ENCODE peak calls at places on chromosomes 13 and 19, in ten cellular contexts. One of them, this sample, is unnamed. For H3K27me3, the result is how much of the 10 kb centered on the place peaks cover.

GRCh38 chr13:113179374-113180230 is 21.2 kb downstream of the PROZ start:
- DNase-seq in CD8-positive, alpha-beta T cell: peak
- DNase-seq in cardiac muscle cell: peak
- DNase-seq in heart left ventricle: peak
- DNase-seq in lung: no peak
- DNase-seq in brain microvascular endothelial cell: peak
- DNase-seq in A673: no peak
- DNase-seq in AG04450: no peak
- DNase-seq in tibial artery: no peak
- DNase-seq in uterus: no peak
- DNase-seq in this sample: no peak

GRCh38 chr13:28582225-28582891 is 76.6 kb upstream of the POMP start:
- DNase-seq in tibial artery: no peak
- DNase-seq in uterus: no peak
- DNase-seq in brain microvascular endothelial cell: no peak
- DNase-seq in A673: peak
- DNase-seq in AG04450: no peak
- DNase-seq in lung: no peak
- DNase-seq in CD8-positive, alpha-beta T cell: no peak
- DNase-seq in heart left ventricle: no peak
- DNase-seq in cardiac muscle cell: peak
- DNase-seq in this sample: no peak

GRCh38 chr19:55447421-55448174 is 4.5 kb upstream of the SHISA7 start:
- DNase-seq in A673: peak
- DNase-seq in brain microvascular endothelial cell: no peak
- DNase-seq in CD8-positive, alpha-beta T cell: no peak
- DNase-seq in tibial artery: no peak
- DNase-seq in cardiac muscle cell: no peak
- DNase-seq in lung: no peak
- DNase-seq in AG04450: no peak
- DNase-seq in uterus: no peak
- DNase-seq in heart left ventricle: no peak
- DNase-seq in this sample: no peak

GRCh38 chr19:2047449-2048103 is 3.5 kb downstream of the MKNK2 start:
- DNase-seq in AG04450: no peak
- DNase-seq in uterus: no peak
- DNase-seq in brain microvascular endothelial cell: no peak
- DNase-seq in CD8-positive, alpha-beta T cell: no peak
- DNase-seq in A673: no peak
- DNase-seq in tibial artery: peak
- DNase-seq in lung: no peak
- DNase-seq in heart left ventricle: peak
- DNase-seq in cardiac muscle cell: no peak
- DNase-seq in this sample: no peak

GRCh38 chr13:113864303-113864890 is 521 bp upstream of the GAS6 start:
- DNase-seq in lung: no peak
- DNase-seq in A673: no peak
- DNase-seq in tibial artery: no peak
- DNase-seq in AG04450: no peak
- DNase-seq in uterus: peak
- DNase-seq in heart left ventricle: no peak
- DNase-seq in brain microvascular endothelial cell: no peak
- DNase-seq in cardiac muscle cell: no peak
- DNase-seq in CD8-positive, alpha-beta T cell: no peak
- DNase-seq in this sample: no peak

GRCh38 chr19:7636691-7637373 is at the start of gene STXBP2:
- DNase-seq in uterus: peak
- DNase-seq in CD8-positive, alpha-beta T cell: peak
- DNase-seq in AG04450: no peak
- DNase-seq in A673: peak
- DNase-seq in lung: peak
- DNase-seq in heart left ventricle: peak
- DNase-seq in tibial artery: peak
- DNase-seq in cardiac muscle cell: peak
- DNase-seq in brain microvascular endothelial cell: no peak
- DNase-seq in this sample: no peak

GRCh38 chr19:8148410-8149231 is 771 bp downstream of the FBN3 start:
- DNase-seq in brain microvascular endothelial cell: no peak
- DNase-seq in AG04450: no peak
- DNase-seq in lung: no peak
- DNase-seq in CD8-positive, alpha-beta T cell: no peak
- DNase-seq in heart left ventricle: no peak
- DNase-seq in A673: no peak
- DNase-seq in uterus: no peak
- DNase-seq in tibial artery: no peak
- DNase-seq in cardiac muscle cell: peak
- DNase-seq in this sample: no peak

GRCh38 chr13:109274188-109274821 is 512.1 kb downstream of the IRS2 start:
- DNase-seq in uterus: no peak
- DNase-seq in A673: peak
- DNase-seq in heart left ventricle: peak
- DNase-seq in brain microvascular endothelial cell: peak
- DNase-seq in CD8-positive, alpha-beta T cell: no peak
- DNase-seq in AG04450: peak
- DNase-seq in tibial artery: no peak
- DNase-seq in cardiac muscle cell: peak
- DNase-seq in lung: no peak
- DNase-seq in this sample: no peak

GRCh38 chr13:76425930-76426329 is 460.3 kb downstream of the KCTD12 start:
- DNase-seq in AG04450: peak
- DNase-seq in brain microvascular endothelial cell: peak
- DNase-seq in cardiac muscle cell: no peak
- DNase-seq in tibial artery: no peak
- DNase-seq in CD8-positive, alpha-beta T cell: no peak
- DNase-seq in uterus: no peak
- DNase-seq in lung: no peak
- DNase-seq in A673: peak
- DNase-seq in heart left ventricle: no peak
- DNase-seq in this sample: no peak

GRCh38 chr13:56216221-56216620 is 924.5 kb upstream of the PRR20A start:
- DNase-seq in AG04450: no peak
- DNase-seq in cardiac muscle cell: no peak
- DNase-seq in heart left ventricle: no peak
- DNase-seq in tibial artery: no peak
- DNase-seq in uterus: no peak
- DNase-seq in lung: no peak
- DNase-seq in A673: no peak
- DNase-seq in CD8-positive, alpha-beta T cell: no peak
- DNase-seq in brain microvascular endothelial cell: no peak
- DNase-seq in this sample: no peak

GRCh38 chr19:38736036-38736412 is 8.2 kb downstream of the CAPN12 start:
- DNase-seq in brain microvascular endothelial cell: no peak
- DNase-seq in AG04450: no peak
- DNase-seq in tibial artery: no peak
- DNase-seq in cardiac muscle cell: peak
- DNase-seq in CD8-positive, alpha-beta T cell: peak
- DNase-seq in lung: peak
- DNase-seq in A673: no peak
- DNase-seq in heart left ventricle: no peak
- DNase-seq in uterus: peak
- DNase-seq in this sample: no peak

GRCh38 chr19:2221918-2222317 is 14.2 kb downstream of the PLEKHJ1 start:
- DNase-seq in AG04450: no peak
- DNase-seq in cardiac muscle cell: peak
- DNase-seq in A673: peak
- DNase-seq in uterus: no peak
- DNase-seq in CD8-positive, alpha-beta T cell: no peak
- DNase-seq in lung: no peak
- DNase-seq in heart left ventricle: no peak
- DNase-seq in tibial artery: no peak
- DNase-seq in brain microvascular endothelial cell: no peak
- DNase-seq in this sample: no peak

GRCh38 chr13:51524846-51525566 is 59.3 kb upstream of the WDFY2 start:
- DNase-seq in lung: no peak
- DNase-seq in A673: no peak
- DNase-seq in CD8-positive, alpha-beta T cell: no peak
- DNase-seq in cardiac muscle cell: no peak
- DNase-seq in brain microvascular endothelial cell: peak
- DNase-seq in heart left ventricle: no peak
- DNase-seq in tibial artery: no peak
- DNase-seq in AG04450: no peak
- DNase-seq in uterus: no peak
- DNase-seq in this sample: no peak

GRCh38 chr13:49374585-49375290 is 69.1 kb downstream of the CAB39L start:
- DNase-seq in AG04450: peak
- DNase-seq in cardiac muscle cell: no peak
- DNase-seq in A673: peak
- DNase-seq in heart left ventricle: no peak
- DNase-seq in lung: no peak
- DNase-seq in uterus: no peak
- DNase-seq in CD8-positive, alpha-beta T cell: no peak
- DNase-seq in tibial artery: no peak
- DNase-seq in brain microvascular endothelial cell: peak
- DNase-seq in this sample: peak

GRCh38 chr19:47839913-47840312 is 18.2 kb downstream of the CRX start:
- DNase-seq in CD8-positive, alpha-beta T cell: no peak
- DNase-seq in tibial artery: no peak
- DNase-seq in cardiac muscle cell: peak
- DNase-seq in lung: no peak
- DNase-seq in uterus: no peak
- DNase-seq in A673: no peak
- DNase-seq in heart left ventricle: no peak
- DNase-seq in AG04450: no peak
- DNase-seq in brain microvascular endothelial cell: no peak
- DNase-seq in this sample: no peak

GRCh38 chr13:30446122-30446500 is 19.6 kb downstream of the HMGB1 start:
- DNase-seq in uterus: no peak
- DNase-seq in AG04450: no peak
- DNase-seq in A673: no peak
- DNase-seq in heart left ventricle: no peak
- DNase-seq in tibial artery: no peak
- DNase-seq in brain microvascular endothelial cell: no peak
- DNase-seq in lung: no peak
- DNase-seq in cardiac muscle cell: no peak
- DNase-seq in CD8-positive, alpha-beta T cell: no peak
- DNase-seq in this sample: no peak
- TF ChIP-seq CTCF in uterus: no peak
- TF ChIP-seq CTCF in AG04450: no peak
- TF ChIP-seq CTCF in A673: no peak
- TF ChIP-seq CTCF in heart left ventricle: no peak
- TF ChIP-seq CTCF in tibial artery: no peak
- TF ChIP-seq CTCF in brain microvascular endothelial cell: no peak
- TF ChIP-seq CTCF in lung: no peak
- TF ChIP-seq CTCF in cardiac muscle cell: no peak
- TF ChIP-seq CTCF in CD8-positive, alpha-beta T cell: no peak
- TF ChIP-seq CTCF in this sample: no peak

DNA sequence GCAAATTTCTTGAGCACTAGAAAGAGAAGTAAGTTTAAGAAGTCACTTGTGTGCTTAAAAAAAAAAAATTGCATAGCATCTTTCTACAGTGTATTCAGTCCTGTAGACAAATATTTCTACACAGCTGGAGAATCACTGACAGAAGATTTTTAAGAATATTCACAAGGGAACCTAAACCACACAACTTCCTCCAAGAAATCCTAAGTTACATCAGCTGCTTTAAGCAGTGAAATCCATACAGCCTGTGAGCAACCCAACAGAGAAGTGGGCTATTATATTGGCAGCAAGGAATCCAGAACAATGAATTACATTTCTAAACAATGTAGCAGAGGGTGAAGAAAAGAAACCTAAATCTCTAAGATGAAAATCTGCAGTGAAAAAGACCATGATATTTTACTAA is 1.5 kb downstream of the DOCK9 start:
- DNase-seq in heart left ventricle: no peak
- DNase-seq in A673: no peak
- DNase-seq in tibial artery: no peak
- DNase-seq in lung: no peak
- DNase-seq in brain microvascular endothelial cell: no peak
- DNase-seq in AG04450: no peak
- DNase-seq in CD8-positive, alpha-beta T cell: no peak
- DNase-seq in cardiac muscle cell: no peak
- DNase-seq in uterus: no peak
- DNase-seq in this sample: no peak
- H3K4me3 ChIP-seq in heart left ventricle: peak
- H3K4me3 ChIP-seq in A673: no peak
- H3K4me3 ChIP-seq in tibial artery: peak
- H3K4me3 ChIP-seq in lung: no peak
- H3K4me3 ChIP-seq in brain microvascular endothelial cell: peak
- H3K4me3 ChIP-seq in AG04450: no peak
- H3K4me3 ChIP-seq in CD8-positive, alpha-beta T cell: no peak
- H3K4me3 ChIP-seq in cardiac muscle cell: no peak
- H3K4me3 ChIP-seq in uterus: no peak
- H3K4me3 ChIP-seq in this sample: no peak

DNA sequence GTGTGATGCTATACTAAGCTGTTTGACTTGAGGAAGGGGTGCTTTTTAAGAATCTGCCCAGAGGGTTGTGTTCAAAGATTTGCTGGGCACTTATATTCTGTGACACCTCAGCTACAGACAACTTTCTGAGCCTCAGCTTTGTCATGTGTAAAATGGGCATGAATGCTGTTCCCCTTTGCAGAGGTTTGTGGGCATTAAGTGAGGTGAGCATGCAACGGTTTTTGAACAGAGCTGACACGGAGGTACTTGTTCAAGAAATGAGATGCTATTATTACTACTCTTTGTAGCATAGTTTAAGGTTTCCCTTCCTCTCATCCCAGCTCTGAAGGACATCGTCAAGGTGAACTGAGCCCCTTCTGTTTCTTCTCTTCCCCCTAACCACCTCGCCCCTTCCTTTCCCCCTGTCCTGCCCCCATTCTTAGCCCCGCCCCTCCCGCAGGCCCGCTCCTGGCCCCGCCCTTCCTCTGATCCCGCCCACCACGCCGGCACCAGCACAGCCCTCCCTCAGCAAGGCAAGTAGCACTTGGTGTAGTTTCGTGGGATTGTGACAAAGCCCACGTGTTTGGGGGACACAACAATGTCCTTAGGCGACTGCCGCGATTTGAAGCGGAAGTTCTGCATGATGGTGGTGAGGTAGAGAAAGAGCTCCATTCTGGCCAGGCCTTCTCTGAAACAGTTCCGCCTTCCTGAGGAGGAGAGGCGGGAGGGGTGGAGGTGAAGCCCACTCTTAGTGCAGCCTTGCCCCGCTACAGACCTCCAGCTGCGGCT is 26.1 kb upstream of the CYP2A7 start:
- DNase-seq in tibial artery: no peak
- DNase-seq in uterus: no peak
- DNase-seq in lung: peak
- DNase-seq in brain microvascular endothelial cell: no peak
- DNase-seq in A673: no peak
- DNase-seq in heart left ventricle: no peak
- DNase-seq in AG04450: no peak
- DNase-seq in cardiac muscle cell: no peak
- DNase-seq in CD8-positive, alpha-beta T cell: peak
- DNase-seq in this sample: no peak
- H3K27me3 ChIP-seq in tibial artery: under half
- H3K27me3 ChIP-seq in uterus: under half
- H3K27me3 ChIP-seq in lung: under half
- H3K27me3 ChIP-seq in brain microvascular endothelial cell: under half
- H3K27me3 ChIP-seq in A673: under half
- H3K27me3 ChIP-seq in heart left ventricle: under half
- H3K27me3 ChIP-seq in AG04450: under half
- H3K27me3 ChIP-seq in cardiac muscle cell: under half
- H3K27me3 ChIP-seq in CD8-positive, alpha-beta T cell: under half
- H3K27me3 ChIP-seq in this sample: under half

DNA sequence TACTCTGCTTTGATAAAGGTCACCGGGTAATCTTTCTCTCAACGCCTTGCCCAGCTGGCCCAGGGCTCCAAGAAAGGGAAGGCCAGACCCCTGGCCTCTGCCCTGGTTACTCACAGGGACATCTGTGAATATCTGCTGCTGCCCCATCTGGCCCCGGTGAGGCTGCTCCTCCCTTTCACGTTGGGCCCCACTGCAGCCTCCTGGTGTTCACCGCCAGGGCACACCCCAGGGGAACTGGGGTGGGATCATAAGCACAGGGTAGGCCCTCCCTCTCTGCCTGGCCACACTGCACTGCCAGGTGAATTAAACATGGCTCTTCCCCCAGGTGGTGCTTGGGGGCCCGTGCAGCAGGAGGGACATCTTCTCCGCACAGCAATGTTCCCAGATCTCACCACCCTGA is 12.7 kb downstream of the LAIR1 start:
- DNase-seq in brain microvascular endothelial cell: no peak
- DNase-seq in heart left ventricle: no peak
- DNase-seq in CD8-positive, alpha-beta T cell: no peak
- DNase-seq in cardiac muscle cell: no peak
- DNase-seq in lung: no peak
- DNase-seq in AG04450: no peak
- DNase-seq in A673: no peak
- DNase-seq in tibial artery: no peak
- DNase-seq in uterus: no peak
- DNase-seq in this sample: no peak
- TF ChIP-seq CTCF in brain microvascular endothelial cell: no peak
- TF ChIP-seq CTCF in heart left ventricle: no peak
- TF ChIP-seq CTCF in CD8-positive, alpha-beta T cell: no peak
- TF ChIP-seq CTCF in cardiac muscle cell: no peak
- TF ChIP-seq CTCF in lung: no peak
- TF ChIP-seq CTCF in AG04450: no peak
- TF ChIP-seq CTCF in A673: no peak
- TF ChIP-seq CTCF in tibial artery: no peak
- TF ChIP-seq CTCF in uterus: no peak
- TF ChIP-seq CTCF in this sample: no peak